ENCODE peak calls at places on chromosome 1, in six cellular contexts. One of them, this sample, is unnamed.

GRCh38 chr1:47738560-47739182 is 258.5 kb downstream of the TRABD2B start:
- DNase-seq in PC-3: peak
- DNase-seq in HCT116: no peak
- DNase-seq in neural progenitor cell: peak
- DNase-seq in A673: peak
- DNase-seq in hepatocyte: peak
- DNase-seq in this sample: no peak

GRCh38 chr1:75879985-75880384 is 52.2 kb downstream of the ASB17 start:
- DNase-seq in PC-3: no peak
- DNase-seq in HCT116: no peak
- DNase-seq in neural progenitor cell: no peak
- DNase-seq in A673: no peak
- DNase-seq in hepatocyte: no peak
- DNase-seq in this sample: no peak

GRCh38 chr1:57546527-57546926 is 122.7 kb upstream of the DAB1 start:
- DNase-seq in PC-3: no peak
- DNase-seq in HCT116: no peak
- DNase-seq in neural progenitor cell: no peak
- DNase-seq in A673: no peak
- DNase-seq in hepatocyte: no peak
- DNase-seq in this sample: no peak

GRCh38 chr1:22223176-22223575 is 80.3 kb upstream of the WNT4 start:
- DNase-seq in PC-3: peak
- DNase-seq in HCT116: no peak
- DNase-seq in neural progenitor cell: no peak
- DNase-seq in A673: no peak
- DNase-seq in hepatocyte: no peak
- DNase-seq in this sample: no peak

GRCh38 chr1:234731371-234732085 is 121.5 kb upstream of the IRF2BP2 start:
- DNase-seq in PC-3: peak
- DNase-seq in HCT116: peak
- DNase-seq in neural progenitor cell: no peak
- DNase-seq in A673: no peak
- DNase-seq in hepatocyte: no peak
- DNase-seq in this sample: no peak

GRCh38 chr1:178650950-178651461 is 74.0 kb upstream of the RALGPS2 start:
- DNase-seq in PC-3: peak
- DNase-seq in HCT116: no peak
- DNase-seq in neural progenitor cell: no peak
- DNase-seq in A673: no peak
- DNase-seq in hepatocyte: peak
- DNase-seq in this sample: no peak

GRCh38 chr1:212218911-212219310 is 66.3 kb upstream of the PPP2R5A start:
- DNase-seq in PC-3: no peak
- DNase-seq in HCT116: no peak
- DNase-seq in neural progenitor cell: no peak
- DNase-seq in A673: no peak
- DNase-seq in hepatocyte: no peak
- DNase-seq in this sample: no peak

GRCh38 chr1:27517907-27518718 is 28.1 kb upstream of the WASF2 start:
- DNase-seq in PC-3: peak
- DNase-seq in HCT116: no peak
- DNase-seq in neural progenitor cell: no peak
- DNase-seq in A673: no peak
- DNase-seq in hepatocyte: peak
- DNase-seq in this sample: peak

GRCh38 chr1:153679337-153680119 is 1.0 kb downstream of the NPR1 start:
- DNase-seq in PC-3: no peak
- DNase-seq in HCT116: no peak
- DNase-seq in neural progenitor cell: peak
- DNase-seq in A673: no peak
- DNase-seq in hepatocyte: peak
- DNase-seq in this sample: no peak

GRCh38 chr1:22850681-22851080 is 122.0 kb downstream of the LACTBL1 start:
- DNase-seq in PC-3: peak
- DNase-seq in HCT116: no peak
- DNase-seq in neural progenitor cell: no peak
- DNase-seq in A673: no peak
- DNase-seq in hepatocyte: no peak
- DNase-seq in this sample: no peak

GRCh38 chr1:1236176-1236763 is 4.2 kb downstream of the B3GALT6 start:
- DNase-seq in PC-3: no peak
- DNase-seq in HCT116: no peak
- DNase-seq in neural progenitor cell: no peak
- DNase-seq in A673: no peak
- DNase-seq in hepatocyte: no peak
- DNase-seq in this sample: no peak
- TF ChIP-seq EZH2 in PC-3: no peak
- TF ChIP-seq EZH2 in HCT116: no peak
- TF ChIP-seq EZH2 in neural progenitor cell: no peak
- TF ChIP-seq EZH2 in A673: no peak
- TF ChIP-seq EZH2 in hepatocyte: no peak
- TF ChIP-seq EZH2 in this sample: no peak

DNA sequence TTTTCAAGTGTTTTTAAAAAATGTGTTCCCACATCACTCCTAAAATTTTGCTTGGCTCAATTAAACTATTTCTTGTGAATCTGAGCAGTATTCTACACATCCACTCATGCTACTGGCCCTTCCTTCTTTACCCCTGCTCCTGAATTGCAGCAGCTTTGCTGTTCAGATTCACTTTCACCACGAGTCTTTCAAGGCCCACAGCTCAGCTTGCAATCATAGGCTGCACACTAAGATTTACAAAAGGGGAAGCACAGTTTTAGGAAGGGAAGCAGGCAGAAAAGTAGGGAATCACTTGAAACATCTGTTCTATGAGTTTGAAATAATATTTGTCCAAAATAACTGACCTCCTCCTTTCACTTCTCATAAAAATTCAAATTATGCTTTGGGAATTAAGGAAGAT is 70.9 kb upstream of the EDEM3 start:
- DNase-seq in PC-3: no peak
- DNase-seq in HCT116: no peak
- DNase-seq in neural progenitor cell: no peak
- DNase-seq in A673: no peak
- DNase-seq in hepatocyte: no peak
- DNase-seq in this sample: no peak
- H3K27ac ChIP-seq in PC-3: no peak
- H3K27ac ChIP-seq in HCT116: no peak
- H3K27ac ChIP-seq in neural progenitor cell: no peak
- H3K27ac ChIP-seq in A673: no peak
- H3K27ac ChIP-seq in hepatocyte: no peak
- H3K27ac ChIP-seq in this sample: no peak

DNA sequence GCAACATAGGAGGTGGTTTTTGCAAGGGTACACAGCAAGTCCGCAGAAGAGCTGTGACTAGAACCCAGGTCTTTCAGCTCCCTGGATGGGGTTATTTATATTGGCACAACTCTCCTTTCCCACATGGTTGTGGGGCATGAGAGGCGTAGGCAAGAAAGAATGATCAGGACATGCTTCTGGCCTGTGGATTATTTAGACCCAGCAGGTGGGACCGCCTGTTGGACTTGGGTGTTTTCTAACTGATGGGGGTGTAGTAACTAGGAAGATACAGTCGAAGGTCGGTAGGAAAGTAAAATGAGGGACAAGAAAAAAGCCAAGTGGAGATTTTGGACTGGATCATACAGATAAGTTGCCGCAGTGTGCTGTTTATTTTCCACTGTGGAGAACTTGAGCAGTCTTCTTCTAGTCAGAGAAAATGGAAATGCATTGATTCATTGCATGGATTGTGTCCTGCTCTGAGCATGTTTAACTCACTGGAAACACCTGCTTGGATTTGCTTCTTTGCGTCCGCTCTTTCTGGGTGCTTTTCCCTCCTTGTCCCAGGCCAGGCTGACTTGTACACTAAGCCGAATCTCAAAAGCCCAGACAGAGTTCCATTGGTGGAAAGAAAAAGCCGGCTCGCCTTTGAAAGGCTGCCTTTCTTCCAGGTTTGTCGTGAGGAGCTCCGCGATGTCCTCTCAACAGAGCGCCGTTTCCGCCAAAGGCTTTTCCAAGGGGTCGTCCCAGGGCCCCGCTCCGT is 602 bp downstream of the CRCT1 start:
- DNase-seq in PC-3: no peak
- DNase-seq in HCT116: no peak
- DNase-seq in neural progenitor cell: no peak
- DNase-seq in A673: no peak
- DNase-seq in hepatocyte: no peak
- DNase-seq in this sample: no peak
- TF ChIP-seq EZH2 in PC-3: no peak
- TF ChIP-seq EZH2 in HCT116: no peak
- TF ChIP-seq EZH2 in neural progenitor cell: no peak
- TF ChIP-seq EZH2 in A673: peak
- TF ChIP-seq EZH2 in hepatocyte: no peak
- TF ChIP-seq EZH2 in this sample: no peak

GRCh38 chr1:202586018-202586821 is 124.0 kb downstream of the SYT2 start:
- DNase-seq in PC-3: peak
- DNase-seq in HCT116: no peak
- DNase-seq in neural progenitor cell: no peak
- DNase-seq in A673: peak
- DNase-seq in hepatocyte: peak
- DNase-seq in this sample: peak
- H3K27ac ChIP-seq in PC-3: no peak
- H3K27ac ChIP-seq in HCT116: no peak
- H3K27ac ChIP-seq in neural progenitor cell: no peak
- H3K27ac ChIP-seq in A673: peak
- H3K27ac ChIP-seq in hepatocyte: peak
- H3K27ac ChIP-seq in this sample: peak

GRCh38 chr1:90722874-90723273 is 5.8 kb upstream of the BARHL2 start:
- DNase-seq in PC-3: no peak
- DNase-seq in HCT116: no peak
- DNase-seq in neural progenitor cell: no peak
- DNase-seq in A673: no peak
- DNase-seq in hepatocyte: no peak
- DNase-seq in this sample: no peak
- TF ChIP-seq EZH2 in PC-3: no peak
- TF ChIP-seq EZH2 in HCT116: no peak
- TF ChIP-seq EZH2 in neural progenitor cell: no peak
- TF ChIP-seq EZH2 in A673: no peak
- TF ChIP-seq EZH2 in hepatocyte: no peak
- TF ChIP-seq EZH2 in this sample: no peak

GRCh38 chr1:117654485-117655219 is 48.8 kb downstream of the TENT5C start:
- DNase-seq in PC-3: peak
- DNase-seq in HCT116: no peak
- DNase-seq in neural progenitor cell: no peak
- DNase-seq in A673: no peak
- DNase-seq in hepatocyte: no peak
- DNase-seq in this sample: peak
- H3K27ac ChIP-seq in PC-3: peak
- H3K27ac ChIP-seq in HCT116: no peak
- H3K27ac ChIP-seq in neural progenitor cell: no peak
- H3K27ac ChIP-seq in A673: no peak
- H3K27ac ChIP-seq in hepatocyte: no peak
- H3K27ac ChIP-seq in this sample: peak

GRCh38 chr1:247111259-247111635 is 7.1 kb upstream of the ZNF669 start:
- DNase-seq in PC-3: no peak
- DNase-seq in HCT116: no peak
- DNase-seq in neural progenitor cell: peak
- DNase-seq in A673: no peak
- DNase-seq in hepatocyte: peak
- DNase-seq in this sample: no peak
- TF ChIP-seq EZH2 in PC-3: no peak
- TF ChIP-seq EZH2 in HCT116: no peak
- TF ChIP-seq EZH2 in neural progenitor cell: no peak
- TF ChIP-seq EZH2 in A673: no peak
- TF ChIP-seq EZH2 in hepatocyte: no peak
- TF ChIP-seq EZH2 in this sample: no peak